ENCODE peak calls at places on chromosomes 7 and 10, in eight cellular contexts. Z, F, P, H, O, X, V and K are unnamed samples. For H3K27me3, the result is how much of the 10 kb centered on the place peaks cover.

GRCh38 chr7:13407911-13408310 is 581.6 kb downstream of the ETV1 start:
- DNase-seq in Z (no peak), F (no peak), P (no peak), H (no peak), O (no peak), X (no peak), V (no peak), K (no peak)

GRCh38 chr7:133746847-133747246 is 380.3 kb upstream of the LRGUK start:
- DNase-seq in Z (no peak), F (no peak), P (no peak), H (no peak), O (no peak), X (no peak), V (no peak), K (no peak)

GRCh38 chr7:138125598-138126111 is 49.4 kb downstream of the AKR1D1 start:
- DNase-seq in Z (no peak), F (no peak), P (no peak), H (peak), O (no peak), X (no peak), V (no peak), K (peak)

GRCh38 chr10:43739171-43739570 is 90.5 kb upstream of the ZNF32 start:
- DNase-seq in Z (no peak), F (no peak), P (no peak), H (no peak), O (no peak), X (peak), V (no peak), K (peak)

GRCh38 chr7:129343099-129343700 is 91.0 kb upstream of the STRIP2 start:
- DNase-seq in Z (no peak), F (peak), P (no peak), H (peak), O (no peak), X (no peak), V (no peak), K (no peak)

GRCh38 chr10:17026686-17027485 is 102.7 kb downstream of the CUBN start:
- DNase-seq in Z (no peak), F (no peak), P (peak), H (peak), O (no peak), X (no peak), V (no peak), K (peak)

GRCh38 chr7:106424476-106425016 is 139.8 kb upstream of the NAMPT start:
- DNase-seq in Z (no peak), F (no peak), P (no peak), H (no peak), O (no peak), X (no peak), V (no peak), K (no peak)

GRCh38 chr10:23192741-23193434 is 776 bp downstream of the PTF1A start:
- DNase-seq in Z (no peak), F (no peak), P (no peak), H (no peak), O (no peak), X (no peak), V (no peak), K (no peak)

GRCh38 chr10:48199580-48200377 is 74.7 kb downstream of the FRMPD2 start:
- DNase-seq in Z (no peak), F (no peak), P (no peak), H (peak), O (no peak), X (peak), V (no peak), K (peak)

GRCh38 chr10:17645591-17646345 is 1.8 kb downstream of the STAM start:
- DNase-seq in Z (no peak), F (no peak), P (no peak), H (peak), O (no peak), X (no peak), V (no peak), K (no peak)

GRCh38 chr7:107966701-107967100 is 36.3 kb downstream of the LAMB1 start:
- DNase-seq in Z (no peak), F (no peak), P (no peak), H (peak), O (no peak), X (no peak), V (peak), K (peak)

GRCh38 chr10:5666324-5667220 is at the start of gene ASB13:
- DNase-seq in Z (no peak), F (peak), P (peak), H (peak), O (peak), X (no peak), V (peak), K (peak)

GRCh38 chr10:580796-581195 is 108.7 kb downstream of the DIP2C start:
- DNase-seq in Z (no peak), F (no peak), P (no peak), H (peak), O (peak), X (peak), V (no peak), K (peak)

GRCh38 chr7:28958235-28958945 is at the start of gene TRIL:
- DNase-seq in Z (peak), F (peak), P (no peak), H (peak), O (peak), X (no peak), V (peak), K (peak)

GRCh38 chr10:71974489-71975011 is 10.4 kb downstream of the CHST3 start:
- DNase-seq in Z (no peak), F (no peak), P (no peak), H (peak), O (peak), X (no peak), V (peak), K (peak)

GRCh38 chr10:15745748-15746147 is 26.0 kb upstream of the ITGA8 start:
- DNase-seq in Z (no peak), F (no peak), P (no peak), H (peak), O (peak), X (no peak), V (no peak), K (peak)

GRCh38 chr7:148921806-148922205 is 37.7 kb upstream of the EZH2 start:
- DNase-seq in Z (peak), F (no peak), P (no peak), H (no peak), O (no peak), X (no peak), V (no peak), K (no peak)

GRCh38 chr10:120460776-120461175 is 3.7 kb downstream of the PLPP4 start:
- DNase-seq in Z (no peak), F (no peak), P (no peak), H (peak), O (no peak), X (peak), V (no peak), K (peak)

GRCh38 chr7:64999165-65000004 is 7.1 kb downstream of the ERV3-1 start:
- DNase-seq in Z (no peak), F (no peak), P (no peak), H (peak), O (peak), X (no peak), V (no peak), K (no peak)

GRCh38 chr10:22252801-22253577 is 35.2 kb upstream of the EBLN1 start:
- DNase-seq in Z (no peak), F (peak), P (peak), H (no peak), O (no peak), X (no peak), V (peak), K (no peak)

GRCh38 chr7:12961910-12962309 is 274.5 kb downstream of the ARL4A start:
- DNase-seq in Z (no peak), F (no peak), P (no peak), H (no peak), O (no peak), X (no peak), V (no peak), K (no peak)

GRCh38 chr10:122407375-122408125 is 33.0 kb downstream of the PLEKHA1 start:
- DNase-seq in Z (peak), F (no peak), P (no peak), H (no peak), O (peak), X (peak), V (peak), K (no peak)

GRCh38 chr10:69086131-69086530 is 1.8 kb upstream of the SRGN start:
- DNase-seq in Z (no peak), F (no peak), P (no peak), H (no peak), O (no peak), X (no peak), V (peak), K (peak)

GRCh38 chr7:1290262-1291039 is 57.8 kb downstream of the UNCX start:
- DNase-seq in Z (no peak), F (no peak), P (no peak), H (no peak), O (no peak), X (no peak), V (peak), K (peak)

GRCh38 chr10:92691591-92692084 is 1.9 kb downstream of the HHEX start:
- DNase-seq in Z (peak), F (no peak), P (no peak), H (no peak), O (peak), X (no peak), V (peak), K (no peak)

GRCh38 chr10:92692697-92693533 is 3.2 kb downstream of the HHEX start:
- DNase-seq in Z (no peak), F (no peak), P (no peak), H (no peak), O (no peak), X (no peak), V (no peak), K (no peak)

GRCh38 chr10:92691042-92691590 is 1.4 kb downstream of the HHEX start:
- DNase-seq in Z (no peak), F (no peak), P (no peak), H (no peak), O (peak), X (no peak), V (peak), K (no peak)

GRCh38 chr10:92693534-92693893 is 3.8 kb downstream of the HHEX start:
- DNase-seq in Z (no peak), F (no peak), P (no peak), H (no peak), O (no peak), X (no peak), V (no peak), K (no peak)

GRCh38 chr10:92692085-92692671 is 2.4 kb downstream of the HHEX start:
- DNase-seq in Z (no peak), F (no peak), P (no peak), H (no peak), O (peak), X (no peak), V (no peak), K (no peak)
- H3K27me3 ChIP-seq in Z (half or more), F (under half), P (under half), H (under half), O (under half), X (under half), V (under half), K (under half)

GRCh38 chr10:130018730-130019185 is 54.7 kb upstream of the EBF3 start:
- DNase-seq in Z (no peak), F (no peak), P (no peak), H (no peak), O (peak), X (no peak), V (no peak), K (no peak)

GRCh38 chr10:130018253-130018652 is 54.2 kb upstream of the EBF3 start:
- DNase-seq in Z (no peak), F (no peak), P (no peak), H (peak), O (no peak), X (no peak), V (no peak), K (peak)

GRCh38 chr10:130016095-130016494 is 52.0 kb upstream of the EBF3 start:
- DNase-seq in Z (no peak), F (no peak), P (no peak), H (no peak), O (no peak), X (no peak), V (no peak), K (no peak)

GRCh38 chr10:130017631-130018022 is 53.6 kb upstream of the EBF3 start:
- DNase-seq in Z (no peak), F (no peak), P (no peak), H (no peak), O (peak), X (no peak), V (no peak), K (no peak)

GRCh38 chr10:130017010-130017630 is 53.0 kb upstream of the EBF3 start:
- DNase-seq in Z (no peak), F (no peak), P (no peak), H (no peak), O (peak), X (no peak), V (no peak), K (no peak)
- H3K27me3 ChIP-seq in Z (under half), F (under half), P (under half), H (under half), O (under half), X (under half), V (under half), K (under half)

DNA sequence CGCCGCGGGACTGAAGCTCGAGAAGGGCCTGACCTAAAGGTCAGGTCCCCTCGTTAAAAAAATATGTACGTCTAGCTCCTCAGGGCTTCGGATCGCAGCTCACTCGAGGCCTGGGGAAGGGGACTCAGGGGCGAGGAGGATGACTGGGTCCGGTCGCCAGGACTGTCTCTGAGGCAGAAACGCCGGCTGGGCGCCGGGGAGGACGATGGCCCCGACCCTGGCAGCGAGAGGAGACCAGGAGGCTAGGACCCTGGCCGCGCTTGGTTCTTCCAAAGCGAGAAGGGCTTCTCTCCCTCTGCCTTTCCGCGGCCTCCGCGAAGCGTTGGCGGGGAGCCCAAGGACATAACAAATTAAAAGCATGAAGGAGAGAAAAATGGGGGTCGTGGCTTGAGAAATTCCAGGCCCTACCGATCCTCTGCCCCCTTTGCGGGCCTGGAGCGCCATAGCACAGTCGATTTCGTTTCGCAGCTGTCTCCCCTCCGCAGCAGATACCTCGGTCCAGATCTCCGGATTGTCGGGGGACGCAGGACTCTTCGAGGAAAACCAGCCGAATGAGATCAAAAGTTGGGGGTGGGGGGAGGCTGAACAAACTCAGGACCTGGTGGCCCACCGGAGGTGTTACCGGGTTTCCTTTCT is 3.1 kb downstream of the NKX2-3 start:
- DNase-seq in Z (no peak), F (no peak), P (no peak), H (no peak), O (peak), X (no peak), V (no peak), K (no peak)
- H3K27me3 ChIP-seq in Z (half or more), F (half or more), P (half or more), H (half or more), O (half or more), X (half or more), V (under half), K (under half)

GRCh38 chr10:117240730-117241529 is at the start of gene SLC18A2:
- DNase-seq in Z (no peak), F (no peak), P (no peak), H (no peak), O (no peak), X (no peak), V (no peak), K (no peak)

GRCh38 chr10:117239031-117239430 is 1.9 kb upstream of the SLC18A2 start:
- DNase-seq in Z (no peak), F (no peak), P (no peak), H (no peak), O (no peak), X (no peak), V (no peak), K (no peak)

GRCh38 chr10:117242463-117242832 is 1.5 kb downstream of the SLC18A2 start:
- DNase-seq in Z (no peak), F (no peak), P (no peak), H (no peak), O (no peak), X (no peak), V (no peak), K (no peak)

GRCh38 chr10:117241541-117242462 is 888 bp downstream of the SLC18A2 start:
- DNase-seq in Z (no peak), F (no peak), P (no peak), H (no peak), O (peak), X (no peak), V (no peak), K (peak)

DNA sequence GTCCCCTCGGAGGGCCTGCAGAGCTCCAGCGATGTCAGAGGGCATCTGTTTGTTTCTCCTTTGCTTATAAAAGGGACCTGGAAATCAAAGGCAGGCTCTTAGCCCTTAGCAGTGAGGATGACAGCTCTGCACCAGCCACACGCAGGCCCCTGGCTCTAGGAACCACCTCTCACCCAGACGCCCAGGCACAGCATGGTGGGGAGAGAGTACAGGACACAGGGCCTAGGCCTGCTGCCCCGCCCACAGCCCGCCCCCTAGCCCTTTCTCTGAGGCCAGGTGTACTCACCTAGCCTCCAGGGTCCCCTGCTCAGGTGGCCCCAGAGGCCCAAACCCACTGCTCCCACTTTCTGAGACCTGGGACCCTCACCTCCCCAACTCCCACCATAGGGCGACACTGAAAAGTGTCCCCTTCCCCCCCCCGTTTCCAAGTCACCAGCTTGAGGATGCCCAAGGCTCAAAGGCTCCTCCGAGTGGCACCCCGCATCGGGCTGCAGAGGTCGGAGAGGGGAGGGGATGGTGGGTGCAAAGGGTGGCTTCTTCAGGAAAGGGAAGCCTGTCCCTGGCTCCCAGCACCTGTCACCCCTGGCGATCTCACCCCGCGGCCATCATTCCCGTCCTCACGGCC is 697 bp upstream of the SLC18A2 start:
- DNase-seq in Z (no peak), F (no peak), P (no peak), H (no peak), O (no peak), X (no peak), V (no peak), K (no peak)
- H3K27me3 ChIP-seq in Z (half or more), F (under half), P (under half), H (under half), O (under half), X (under half), V (under half), K (under half)

DNA sequence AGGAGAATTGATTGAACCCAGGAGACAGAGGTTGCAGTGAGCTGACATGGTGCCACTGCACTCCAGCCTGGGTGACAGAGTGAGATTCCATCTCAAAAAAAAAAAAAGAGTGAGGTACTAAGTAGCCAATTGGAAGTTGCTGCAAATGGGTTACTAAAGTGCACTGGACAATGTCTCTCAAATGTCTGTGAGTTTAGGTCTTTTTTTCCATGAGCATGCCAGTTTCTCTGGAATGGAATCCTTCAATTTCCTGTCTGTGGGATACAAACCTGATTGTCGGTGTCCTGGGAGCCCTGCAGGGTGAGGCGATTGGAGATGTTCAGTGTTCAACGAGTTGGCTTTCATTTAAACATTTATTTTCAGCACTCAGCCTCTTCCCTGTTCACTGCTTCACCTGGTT is 5.4 kb upstream of the CALD1 start:
- DNase-seq in Z (no peak), F (no peak), P (no peak), H (no peak), O (no peak), X (no peak), V (no peak), K (no peak)
- H3K27me3 ChIP-seq in Z (under half), F (under half), P (under half), H (under half), O (under half), X (under half), V (under half), K (under half)

DNA sequence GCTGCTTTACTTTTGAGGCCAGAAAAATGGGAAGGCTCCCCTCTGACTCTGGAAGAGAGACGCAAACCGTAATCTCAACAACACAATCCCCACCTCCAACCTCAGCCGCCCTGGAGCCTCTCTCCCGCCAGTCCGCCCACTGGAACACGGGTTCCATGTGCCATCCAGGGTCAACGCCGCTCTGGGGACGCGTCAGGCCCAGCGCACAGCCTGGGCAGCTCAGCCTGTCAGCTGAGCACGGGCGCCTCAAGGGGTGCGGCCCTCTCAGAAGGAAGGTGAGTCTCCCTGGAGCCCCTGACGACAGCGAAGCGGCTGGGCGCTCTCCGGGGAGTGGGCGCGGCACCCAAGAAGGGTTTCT is 1.2 kb upstream of the SLC18A3 start:
- DNase-seq in Z (no peak), F (no peak), P (no peak), H (no peak), O (no peak), X (no peak), V (no peak), K (peak)
- H3K27me3 ChIP-seq in Z (half or more), F (under half), P (under half), H (half or more), O (half or more), X (half or more), V (under half), K (half or more)

GRCh38 chr10:101774589-101775272 is 1.2 kb downstream of the FGF8 start:
- DNase-seq in Z (no peak), F (no peak), P (no peak), H (no peak), O (no peak), X (no peak), V (no peak), K (no peak)

GRCh38 chr10:101777857-101778145 is 1.9 kb upstream of the FGF8 start:
- DNase-seq in Z (no peak), F (no peak), P (no peak), H (no peak), O (no peak), X (no peak), V (no peak), K (no peak)

GRCh38 chr10:101777085-101777856 is 1.4 kb upstream of the FGF8 start:
- DNase-seq in Z (no peak), F (no peak), P (no peak), H (no peak), O (no peak), X (no peak), V (no peak), K (no peak)

GRCh38 chr10:101773923-101774588 is 1.9 kb downstream of the FGF8 start:
- DNase-seq in Z (no peak), F (no peak), P (no peak), H (no peak), O (no peak), X (no peak), V (no peak), K (no peak)

GRCh38 chr10:101775273-101776131 is at the start of gene FGF8:
- DNase-seq in Z (no peak), F (no peak), P (no peak), H (no peak), O (no peak), X (no peak), V (no peak), K (no peak)
- H3K27me3 ChIP-seq in Z (half or more), F (under half), P (half or more), H (half or more), O (half or more), X (under half), V (under half), K (under half)